ENCODE peak calls at places on chromosomes 4 and X, in six cellular contexts. H is right cardiac atrium, V is stomach, N is H9, D is fibroblast of lung, E is iPS DF 6.9. Q is an unnamed sample.
A peak's percentile ranks its signal among the peaks of the same experiment; 100 is the strongest.

GRCh38 chr4:169121920-169122319 is 111.9 kb upstream of the CBR4 start:
- DNase-seq in H (no peak), V (no peak), N (no peak), D (no peak), E (no peak), Q (no peak)

GRCh38 chr4:2449511-2450392 is 19.2 kb upstream of the RNF4 start:
- DNase-seq in H (peak; percentile 23), V (no peak), N (no peak), D (no peak), E (no peak), Q (peak; percentile 19)

GRCh38 chr4:189084671-189085070 is 856.0 kb upstream of the FRG1 start:
- DNase-seq in H (no peak), V (no peak), N (peak; percentile 45), D (no peak), E (no peak), Q (no peak)

GRCh38 chr4:80184053-80184790 is 13.1 kb upstream of the PRDM8 start:
- DNase-seq in H (peak; percentile 96), V (peak; percentile 83), N (peak; percentile 94), D (peak; percentile 79), E (no peak), Q (peak; percentile 78)

GRCh38 chrX:43176686-43177085 is 398.7 kb upstream of the PPP1R2C start:
- DNase-seq in H (no peak), V (no peak), N (no peak), D (peak; percentile 0), E (no peak), Q (no peak)

GRCh38 chr4:155405059-155405458 is 28.3 kb upstream of the MAP9 start:
- DNase-seq in H (no peak), V (no peak), N (no peak), D (peak; percentile 97), E (no peak), Q (no peak)

GRCh38 chrX:27890611-27891010 is 82.8 kb downstream of the MAGEB10 start:
- DNase-seq in H (no peak), V (no peak), N (no peak), D (peak; percentile 64), E (no peak), Q (no peak)

GRCh38 chr4:40601641-40602040 is 28.0 kb downstream of the RBM47 start:
- DNase-seq in H (no peak), V (peak; percentile 51), N (no peak), D (no peak), E (no peak), Q (no peak)

GRCh38 chr4:133186845-133187244 is 37.8 kb downstream of the PCDH10 start:
- DNase-seq in H (no peak), V (no peak), N (no peak), D (no peak), E (no peak), Q (no peak)

GRCh38 chrX:48071064-48071985 is at the start of gene ZNF630:
- DNase-seq in H (peak; percentile 91), V (peak; percentile 82), N (peak; percentile 84), D (peak; percentile 24), E (no peak), Q (peak; percentile 83)

GRCh38 chr4:123350191-123350544 is 46.4 kb upstream of the SPRY1 start:
- DNase-seq in H (no peak), V (peak; percentile 54), N (peak; percentile 78), D (no peak), E (peak; percentile 43), Q (no peak)
- H3K4me1 ChIP-seq in H (no peaks in the 10 kb centered on the region), V (no peaks in the 10 kb centered on the region), N (no peaks in the 10 kb centered on the region), D (no peaks in the 10 kb centered on the region), E (no peaks in the 10 kb centered on the region), Q (no peaks in the 10 kb centered on the region)

DNA sequence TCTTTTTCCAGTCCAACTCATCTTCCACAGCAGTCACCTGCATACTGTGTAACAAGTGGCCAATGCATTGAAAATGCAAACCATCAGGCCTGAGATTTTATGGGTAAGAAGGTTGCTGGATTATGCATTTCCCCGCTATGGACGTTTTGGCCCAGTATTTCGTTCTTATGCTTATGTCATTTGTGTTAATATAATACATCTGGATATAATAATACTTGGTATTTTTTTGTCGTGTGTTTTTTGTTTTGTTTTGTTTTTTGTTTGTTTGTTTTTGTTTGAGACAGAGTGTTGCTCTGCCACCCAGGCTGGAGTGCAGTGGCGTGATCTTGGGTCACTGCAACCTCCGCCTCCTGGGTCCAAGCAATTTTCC is 64.6 kb downstream of the COQ2 start:
- DNase-seq in H (no peak), V (no peak), N (no peak), D (no peak), E (no peak), Q (no peak)
- H3K4me1 ChIP-seq in H (no peaks in the 10 kb centered on the region), V (peaks cover 25% of the 10 kb centered on the region), N (no peaks in the 10 kb centered on the region), D (no peaks in the 10 kb centered on the region), E (no peaks in the 10 kb centered on the region), Q (no peaks in the 10 kb centered on the region)

GRCh38 chr4:69518543-69519198 is 23.0 kb upstream of the UGT2B4 start:
- DNase-seq in H (no peak), V (no peak), N (no peak), D (peak; percentile 60), E (no peak), Q (no peak)

GRCh38 chr4:69518102-69518501 is 22.4 kb upstream of the UGT2B4 start:
- DNase-seq in H (no peak), V (no peak), N (no peak), D (no peak), E (no peak), Q (no peak)

GRCh38 chr4:69524708-69525107 is 29.0 kb upstream of the UGT2B4 start:
- DNase-seq in H (no peak), V (no peak), N (no peak), D (peak; percentile 25), E (no peak), Q (no peak)

GRCh38 chr4:69522554-69522953 is 26.8 kb upstream of the UGT2B4 start:
- DNase-seq in H (no peak), V (no peak), N (no peak), D (no peak), E (no peak), Q (no peak)

GRCh38 chr4:69523385-69524132 is 27.9 kb upstream of the UGT2B4 start:
- DNase-seq in H (no peak), V (no peak), N (no peak), D (no peak), E (no peak), Q (no peak)
- H3K4me1 ChIP-seq in H (no peaks in the 10 kb centered on the region), V (no peaks in the 10 kb centered on the region), N (no peaks in the 10 kb centered on the region), D (no peaks in the 10 kb centered on the region), E (no peaks in the 10 kb centered on the region), Q (no peaks in the 10 kb centered on the region)

DNA sequence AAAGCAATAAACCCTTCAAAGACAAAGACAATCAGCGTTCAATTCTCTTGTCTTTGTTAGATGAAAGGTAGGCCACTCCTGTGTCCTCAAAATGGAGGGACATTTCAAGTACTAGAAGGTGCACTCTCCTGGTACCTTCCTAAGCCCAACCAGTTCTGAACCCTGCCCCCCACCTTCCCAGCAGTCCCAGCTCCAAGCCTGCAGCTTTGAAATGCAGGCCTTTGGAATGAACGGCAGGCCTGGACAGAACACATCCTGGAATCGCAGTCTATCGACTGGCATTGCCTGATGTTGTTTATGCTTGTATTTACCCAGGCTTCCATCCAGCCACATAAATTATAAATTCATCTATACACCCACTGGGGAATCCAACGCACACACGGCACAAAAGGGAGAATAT is 47.4 kb downstream of the RASGEF1B start:
- DNase-seq in H (no peak), V (no peak), N (no peak), D (no peak), E (no peak), Q (no peak)
- H3K4me1 ChIP-seq in H (no peaks in the 10 kb centered on the region), V (peaks cover 5% of the 10 kb centered on the region), N (peaks cover 5% of the 10 kb centered on the region), D (no peaks in the 10 kb centered on the region), E (peaks cover 4% of the 10 kb centered on the region), Q (no peaks in the 10 kb centered on the region)

GRCh38 chr4:156782491-156782890 is 189.1 kb downstream of the PDGFC start:
- DNase-seq in H (no peak), V (no peak), N (no peak), D (no peak), E (no peak), Q (no peak)
- H3K4me1 ChIP-seq in H (peaks cover 5% of the 10 kb centered on the region), V (no peaks in the 10 kb centered on the region), N (no peaks in the 10 kb centered on the region), D (peaks cover 6% of the 10 kb centered on the region), E (no peaks in the 10 kb centered on the region), Q (no peaks in the 10 kb centered on the region)

GRCh38 chrX:2608638-2609430 is 82.3 kb upstream of the CD99 start:
- DNase-seq in H (peak; percentile 94), V (peak; percentile 89), N (peak; percentile 84), D (peak; percentile 81), E (peak; percentile 35), Q (peak; percentile 87)

GRCh38 chrX:2609431-2610238 is 81.5 kb upstream of the CD99 start:
- DNase-seq in H (no peak), V (no peak), N (no peak), D (peak; percentile 28), E (no peak), Q (no peak)

GRCh38 chrX:2607113-2607512 is 84.0 kb upstream of the CD99 start:
- DNase-seq in H (no peak), V (no peak), N (no peak), D (no peak), E (no peak), Q (no peak)

GRCh38 chrX:2614911-2615310 is 76.2 kb upstream of the CD99 start:
- DNase-seq in H (no peak), V (no peak), N (no peak), D (peak; percentile 78), E (no peak), Q (no peak)

GRCh38 chrX:2610246-2611170 is 80.6 kb upstream of the CD99 start:
- DNase-seq in H (no peak), V (no peak), N (no peak), D (peak; percentile 12), E (no peak), Q (no peak)
- H3K4me1 ChIP-seq in H (no peaks in the 10 kb centered on the region), V (peaks cover 27% of the 10 kb centered on the region), N (no peaks in the 10 kb centered on the region), D (peaks cover 2% of the 10 kb centered on the region), E (peaks cover 1% of the 10 kb centered on the region), Q (no peaks in the 10 kb centered on the region)

GRCh38 chr4:8109406-8110065 is 49.1 kb downstream of the ABLIM2 start:
- DNase-seq in H (peak; percentile 16), V (no peak), N (no peak), D (no peak), E (no peak), Q (no peak)

GRCh38 chr4:8108991-8109390 is 49.6 kb downstream of the ABLIM2 start:
- DNase-seq in H (peak; percentile 28), V (no peak), N (no peak), D (no peak), E (no peak), Q (peak; percentile 47)

GRCh38 chr4:8108261-8108660 is 50.4 kb downstream of the ABLIM2 start:
- DNase-seq in H (peak; percentile 38), V (peak; percentile 34), N (no peak), D (no peak), E (no peak), Q (peak; percentile 79)

GRCh38 chr4:8112036-8112576 is 46.5 kb downstream of the ABLIM2 start:
- DNase-seq in H (peak; percentile 20), V (no peak), N (no peak), D (no peak), E (no peak), Q (no peak)

GRCh38 chr4:8110071-8110986 is 48.3 kb downstream of the ABLIM2 start:
- DNase-seq in H (peak; percentile 35), V (no peak), N (peak; percentile 93), D (no peak), E (peak; percentile 77), Q (no peak)
- H3K4me1 ChIP-seq in H (peaks cover 4% of the 10 kb centered on the region), V (peaks cover 26% of the 10 kb centered on the region), N (no peaks in the 10 kb centered on the region), D (no peaks in the 10 kb centered on the region), E (peaks cover 11% of the 10 kb centered on the region), Q (peaks cover 31% of the 10 kb centered on the region)

GRCh38 chr4:38162240-38162784 is 202.1 kb downstream of the PTTG2 start:
- DNase-seq in H (no peak), V (peak; percentile 59), N (no peak), D (peak; percentile 85), E (no peak), Q (peak; percentile 65)
- H3K4me1 ChIP-seq in H (peaks cover 3% of the 10 kb centered on the region), V (peaks cover 18% of the 10 kb centered on the region), N (no peaks in the 10 kb centered on the region), D (peaks cover 20% of the 10 kb centered on the region), E (no peaks in the 10 kb centered on the region), Q (peaks cover 37% of the 10 kb centered on the region)